ENCODE peak calls at places on chromosomes 12 and 14, in eight cellular contexts. One of them, this sample, is unnamed.

GRCh38 chr12:128551266-128552025 is 272.3 kb downstream of the SLC15A4 start:
- DNase-seq in BJ: no peak
- DNase-seq in CD8-positive, alpha-beta T cell: no peak
- DNase-seq in stomach: no peak
- DNase-seq in WTC11: no peak
- DNase-seq in GM20000: no peak
- DNase-seq in cardiac muscle cell: no peak
- DNase-seq in neural crest cell: no peak
- DNase-seq in this sample: no peak

GRCh38 chr12:43407816-43408645 is 144.0 kb downstream of the ADAMTS20 start:
- DNase-seq in BJ: peak
- DNase-seq in CD8-positive, alpha-beta T cell: no peak
- DNase-seq in stomach: no peak
- DNase-seq in WTC11: no peak
- DNase-seq in GM20000: peak
- DNase-seq in cardiac muscle cell: no peak
- DNase-seq in neural crest cell: no peak
- DNase-seq in this sample: no peak

GRCh38 chr12:76085159-76085868 is 829 bp upstream of the NAP1L1 start:
- DNase-seq in BJ: no peak
- DNase-seq in CD8-positive, alpha-beta T cell: peak
- DNase-seq in stomach: no peak
- DNase-seq in WTC11: no peak
- DNase-seq in GM20000: peak
- DNase-seq in cardiac muscle cell: peak
- DNase-seq in neural crest cell: no peak
- DNase-seq in this sample: no peak

GRCh38 chr12:6326316-6326959 is 15.4 kb downstream of the TNFRSF1A start:
- DNase-seq in BJ: no peak
- DNase-seq in CD8-positive, alpha-beta T cell: no peak
- DNase-seq in stomach: peak
- DNase-seq in WTC11: peak
- DNase-seq in GM20000: peak
- DNase-seq in cardiac muscle cell: peak
- DNase-seq in neural crest cell: no peak
- DNase-seq in this sample: no peak

GRCh38 chr12:109925185-109925835 is 25.2 kb downstream of the TCHP start:
- DNase-seq in BJ: no peak
- DNase-seq in CD8-positive, alpha-beta T cell: no peak
- DNase-seq in stomach: no peak
- DNase-seq in WTC11: no peak
- DNase-seq in GM20000: no peak
- DNase-seq in cardiac muscle cell: no peak
- DNase-seq in neural crest cell: no peak
- DNase-seq in this sample: no peak

GRCh38 chr14:20400965-20401593 is 12.2 kb downstream of the TEP1 start:
- DNase-seq in BJ: no peak
- DNase-seq in CD8-positive, alpha-beta T cell: no peak
- DNase-seq in stomach: no peak
- DNase-seq in WTC11: no peak
- DNase-seq in GM20000: no peak
- DNase-seq in cardiac muscle cell: no peak
- DNase-seq in neural crest cell: no peak
- DNase-seq in this sample: no peak

GRCh38 chr14:95045255-95045701 is 112.1 kb downstream of the DICER1 start:
- DNase-seq in BJ: no peak
- DNase-seq in CD8-positive, alpha-beta T cell: no peak
- DNase-seq in stomach: peak
- DNase-seq in WTC11: no peak
- DNase-seq in GM20000: no peak
- DNase-seq in cardiac muscle cell: no peak
- DNase-seq in neural crest cell: no peak
- DNase-seq in this sample: no peak

GRCh38 chr14:53306926-53307325 is 153.8 kb upstream of the DDHD1 start:
- DNase-seq in BJ: no peak
- DNase-seq in CD8-positive, alpha-beta T cell: no peak
- DNase-seq in stomach: no peak
- DNase-seq in WTC11: no peak
- DNase-seq in GM20000: no peak
- DNase-seq in cardiac muscle cell: peak
- DNase-seq in neural crest cell: peak
- DNase-seq in this sample: no peak

GRCh38 chr12:50057000-50057841 is at the start of gene ASIC1:
- DNase-seq in BJ: no peak
- DNase-seq in CD8-positive, alpha-beta T cell: peak
- DNase-seq in stomach: peak
- DNase-seq in WTC11: peak
- DNase-seq in GM20000: peak
- DNase-seq in cardiac muscle cell: peak
- DNase-seq in neural crest cell: peak
- DNase-seq in this sample: no peak

GRCh38 chr12:12398026-12398859 is 41.4 kb downstream of the BORCS5 start:
- DNase-seq in BJ: peak
- DNase-seq in CD8-positive, alpha-beta T cell: no peak
- DNase-seq in stomach: no peak
- DNase-seq in WTC11: no peak
- DNase-seq in GM20000: no peak
- DNase-seq in cardiac muscle cell: peak
- DNase-seq in neural crest cell: no peak
- DNase-seq in this sample: peak

GRCh38 chr12:129911437-129912049 is 7.7 kb upstream of the TMEM132D start:
- DNase-seq in BJ: no peak
- DNase-seq in CD8-positive, alpha-beta T cell: no peak
- DNase-seq in stomach: peak
- DNase-seq in WTC11: peak
- DNase-seq in GM20000: peak
- DNase-seq in cardiac muscle cell: peak
- DNase-seq in neural crest cell: peak
- DNase-seq in this sample: no peak

GRCh38 chr12:80936642-80937390 is 918 bp downstream of the LIN7A start:
- DNase-seq in BJ: no peak
- DNase-seq in CD8-positive, alpha-beta T cell: no peak
- DNase-seq in stomach: peak
- DNase-seq in WTC11: peak
- DNase-seq in GM20000: peak
- DNase-seq in cardiac muscle cell: peak
- DNase-seq in neural crest cell: peak
- DNase-seq in this sample: no peak

GRCh38 chr12:11822071-11822818 is 172.8 kb downstream of the ETV6 start:
- DNase-seq in BJ: no peak
- DNase-seq in CD8-positive, alpha-beta T cell: no peak
- DNase-seq in stomach: peak
- DNase-seq in WTC11: no peak
- DNase-seq in GM20000: peak
- DNase-seq in cardiac muscle cell: peak
- DNase-seq in neural crest cell: no peak
- DNase-seq in this sample: no peak

GRCh38 chr12:64826234-64826633 is 1.8 kb downstream of the TBC1D30 start:
- DNase-seq in BJ: no peak
- DNase-seq in CD8-positive, alpha-beta T cell: peak
- DNase-seq in stomach: peak
- DNase-seq in WTC11: peak
- DNase-seq in GM20000: peak
- DNase-seq in cardiac muscle cell: peak
- DNase-seq in neural crest cell: peak
- DNase-seq in this sample: no peak

GRCh38 chr12:76621582-76622024 is 62.0 kb upstream of the OSBPL8 start:
- DNase-seq in BJ: no peak
- DNase-seq in CD8-positive, alpha-beta T cell: peak
- DNase-seq in stomach: peak
- DNase-seq in WTC11: peak
- DNase-seq in GM20000: peak
- DNase-seq in cardiac muscle cell: peak
- DNase-seq in neural crest cell: peak
- DNase-seq in this sample: peak

DNA sequence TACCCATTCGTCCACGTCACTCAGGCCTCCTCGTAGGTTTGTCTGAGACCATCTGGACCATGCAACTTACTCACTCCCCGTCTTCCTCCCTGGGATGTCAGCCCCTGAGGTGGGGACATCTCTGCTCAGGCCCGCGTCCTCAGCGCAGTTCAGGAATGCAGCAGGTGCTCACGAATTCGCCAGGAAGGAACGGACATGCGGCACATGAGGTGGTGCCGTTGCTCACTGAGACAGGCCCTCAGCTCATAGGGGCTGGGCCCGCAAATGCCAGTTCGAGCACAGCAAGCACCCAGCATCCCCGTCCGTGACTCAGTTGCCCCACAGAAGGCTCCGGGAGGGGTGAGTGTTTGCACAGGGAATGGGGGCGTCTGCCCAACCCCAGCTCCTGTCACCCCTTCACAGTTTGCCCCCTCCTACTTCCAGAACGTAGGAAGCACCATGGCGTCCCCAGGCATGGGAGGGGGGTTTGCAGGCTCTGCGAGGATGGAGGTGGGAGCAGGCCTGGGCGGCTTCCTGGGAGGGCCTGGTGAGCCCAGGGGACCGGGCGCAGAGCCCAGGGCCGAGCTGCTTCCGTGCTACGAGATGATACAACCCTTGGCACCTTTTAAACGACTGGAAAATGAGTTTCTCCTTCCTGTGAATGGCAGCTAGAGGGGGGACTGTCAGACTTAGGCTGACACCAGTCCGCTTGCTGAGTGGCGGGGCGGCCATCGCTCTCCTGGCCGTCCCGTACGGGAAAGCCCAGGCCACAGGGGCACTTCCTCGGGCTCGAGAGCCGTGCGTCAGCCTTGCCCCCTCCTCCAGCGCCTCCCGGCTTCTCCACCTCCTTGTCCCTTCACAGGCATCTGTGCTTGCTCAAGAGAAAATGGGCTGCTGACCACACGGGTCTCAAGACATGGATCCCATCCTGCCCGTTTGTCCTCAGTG is 6.9 kb downstream of the GALNT9 start:
- DNase-seq in BJ: no peak
- DNase-seq in CD8-positive, alpha-beta T cell: no peak
- DNase-seq in stomach: no peak
- DNase-seq in WTC11: no peak
- DNase-seq in GM20000: no peak
- DNase-seq in cardiac muscle cell: peak
- DNase-seq in neural crest cell: no peak
- DNase-seq in this sample: no peak
- TF ChIP-seq CTCF in BJ: no peak
- TF ChIP-seq CTCF in CD8-positive, alpha-beta T cell: no peak
- TF ChIP-seq CTCF in stomach: no peak
- TF ChIP-seq CTCF in WTC11: no peak
- TF ChIP-seq CTCF in GM20000: no peak
- TF ChIP-seq CTCF in cardiac muscle cell: no peak
- TF ChIP-seq CTCF in neural crest cell: no peak
- TF ChIP-seq CTCF in this sample: no peak

GRCh38 chr14:60631842-60632241 is 17.4 kb downstream of the SIX1 start:
- DNase-seq in BJ: no peak
- DNase-seq in CD8-positive, alpha-beta T cell: no peak
- DNase-seq in stomach: no peak
- DNase-seq in WTC11: no peak
- DNase-seq in GM20000: no peak
- DNase-seq in cardiac muscle cell: no peak
- DNase-seq in neural crest cell: no peak
- DNase-seq in this sample: no peak
- TF ChIP-seq CTCF in BJ: no peak
- TF ChIP-seq CTCF in CD8-positive, alpha-beta T cell: no peak
- TF ChIP-seq CTCF in stomach: no peak
- TF ChIP-seq CTCF in WTC11: no peak
- TF ChIP-seq CTCF in GM20000: no peak
- TF ChIP-seq CTCF in cardiac muscle cell: no peak
- TF ChIP-seq CTCF in neural crest cell: no peak
- TF ChIP-seq CTCF in this sample: no peak

GRCh38 chr12:30695327-30696102 is at the start of gene IPO8:
- DNase-seq in BJ: peak
- DNase-seq in CD8-positive, alpha-beta T cell: peak
- DNase-seq in stomach: peak
- DNase-seq in WTC11: peak
- DNase-seq in GM20000: peak
- DNase-seq in cardiac muscle cell: peak
- DNase-seq in neural crest cell: peak
- DNase-seq in this sample: peak
- TF ChIP-seq CTCF in BJ: peak
- TF ChIP-seq CTCF in CD8-positive, alpha-beta T cell: no peak
- TF ChIP-seq CTCF in stomach: peak
- TF ChIP-seq CTCF in WTC11: no peak
- TF ChIP-seq CTCF in GM20000: no peak
- TF ChIP-seq CTCF in cardiac muscle cell: peak
- TF ChIP-seq CTCF in neural crest cell: peak
- TF ChIP-seq CTCF in this sample: peak

DNA sequence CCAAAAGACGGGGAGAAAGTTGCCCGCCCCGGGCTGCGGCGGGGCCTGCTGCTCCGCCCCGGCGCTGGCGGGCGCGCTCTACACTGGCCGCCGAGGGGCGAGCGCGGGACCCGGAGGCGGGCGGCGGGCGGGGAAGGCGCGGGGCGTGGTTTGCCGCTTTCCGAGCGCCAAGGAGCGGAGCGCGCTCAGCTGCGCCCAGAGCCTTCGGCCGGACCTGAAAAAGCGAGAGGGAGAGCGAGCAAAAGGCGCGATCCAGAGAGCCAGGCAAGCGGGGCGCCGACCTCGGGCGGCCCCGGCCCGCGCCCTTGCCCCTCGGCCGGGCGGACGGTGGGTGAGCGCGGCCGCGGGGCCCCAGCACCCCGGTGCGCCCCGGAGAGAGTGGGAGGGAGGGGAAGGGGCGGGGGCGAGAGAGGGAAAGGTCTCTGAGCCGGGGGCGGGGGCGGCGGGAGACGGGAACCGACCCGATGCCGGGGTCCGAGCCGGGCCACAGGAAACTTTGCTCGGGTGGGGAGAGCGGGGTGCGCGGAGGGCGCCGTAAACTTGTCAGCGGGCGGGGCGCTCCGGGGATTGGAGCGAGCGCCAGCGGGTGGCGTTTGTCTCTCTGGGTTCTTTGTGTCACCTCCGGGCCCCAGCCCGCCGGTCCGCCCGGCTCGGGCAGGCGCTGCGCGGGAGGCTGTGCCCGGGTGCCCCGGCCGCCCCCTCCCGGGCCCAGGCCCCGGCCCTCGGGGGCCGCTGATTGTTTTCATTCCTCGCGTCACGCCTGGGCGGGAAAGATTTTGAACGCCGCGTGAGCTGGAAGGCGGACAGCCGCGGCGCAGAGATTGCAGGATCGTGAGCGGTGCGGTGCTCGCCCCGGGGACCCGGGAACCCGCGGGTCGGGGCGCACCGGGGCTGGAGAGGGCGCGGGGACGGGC is at the start of gene SYNE2:
- DNase-seq in BJ: no peak
- DNase-seq in CD8-positive, alpha-beta T cell: peak
- DNase-seq in stomach: peak
- DNase-seq in WTC11: peak
- DNase-seq in GM20000: peak
- DNase-seq in cardiac muscle cell: peak
- DNase-seq in neural crest cell: peak
- DNase-seq in this sample: peak
- TF ChIP-seq CTCF in BJ: no peak
- TF ChIP-seq CTCF in CD8-positive, alpha-beta T cell: peak
- TF ChIP-seq CTCF in stomach: peak
- TF ChIP-seq CTCF in WTC11: no peak
- TF ChIP-seq CTCF in GM20000: peak
- TF ChIP-seq CTCF in cardiac muscle cell: no peak
- TF ChIP-seq CTCF in neural crest cell: peak
- TF ChIP-seq CTCF in this sample: peak

GRCh38 chr14:106694638-106695393 is 1168.4 kb downstream of the TMEM121 start:
- DNase-seq in BJ: no peak
- DNase-seq in CD8-positive, alpha-beta T cell: peak
- DNase-seq in stomach: no peak
- DNase-seq in WTC11: no peak
- DNase-seq in GM20000: peak
- DNase-seq in cardiac muscle cell: no peak
- DNase-seq in neural crest cell: no peak
- DNase-seq in this sample: no peak
- TF ChIP-seq CTCF in BJ: no peak
- TF ChIP-seq CTCF in CD8-positive, alpha-beta T cell: peak
- TF ChIP-seq CTCF in stomach: peak
- TF ChIP-seq CTCF in WTC11: no peak
- TF ChIP-seq CTCF in GM20000: peak
- TF ChIP-seq CTCF in cardiac muscle cell: no peak
- TF ChIP-seq CTCF in neural crest cell: no peak
- TF ChIP-seq CTCF in this sample: no peak